ENCODE peak calls at places on chromosomes 7 and 10, in four cellular contexts. C is ascending aorta; P is CD8-positive, alpha-beta T cell; R is testis. H is an unnamed sample.
A peak's percentile ranks its signal among the peaks of the same experiment; 100 is the strongest.

GRCh38 chr7:12957487-12957886 is 270.1 kb downstream of the ARL4A start:
- DNase-seq in P (no peak), R (no peak), C (no peak), H (no peak)

GRCh38 chr10:924524-924859 is 7.0 kb downstream of the LARP4B start:
- DNase-seq in P (no peak), R (no peak), C (no peak), H (no peak)

GRCh38 chr10:95171336-95171735 is 22.7 kb upstream of the ACSM6 start:
- DNase-seq in C (no peak), P (no peak), R (no peak), H (no peak)

GRCh38 chr10:13816195-13816926 is 229.6 kb downstream of the PRPF18 start:
- DNase-seq in P (no peak), C (no peak), R (no peak), H (no peak)

GRCh38 chr7:151256410-151257045 is 8.0 kb upstream of the SMARCD3 start:
- DNase-seq in P (no peak), C (no peak), R (peak; percentile 89), H (no peak)

GRCh38 chr7:134449596-134450194 is 9.2 kb downstream of the AKR1B1 start:
- DNase-seq in R (no peak), C (no peak), P (no peak), H (no peak)

GRCh38 chr10:12656518-12657142 is 307.3 kb downstream of the CAMK1D start:
- DNase-seq in P (no peak), C (no peak), R (no peak), H (no peak)

GRCh38 chr7:158541330-158542010 is 46.2 kb downstream of the PTPRN2 start:
- DNase-seq in R (no peak), C (no peak), P (no peak), H (no peak)

GRCh38 chr7:45570797-45571196 is 3.4 kb upstream of the ADCY1 start:
- DNase-seq in C (no peak), P (no peak), R (no peak), H (no peak)

GRCh38 chr10:99742240-99742639 is 10.2 kb downstream of the CUTC start:
- DNase-seq in R (no peak), C (no peak), P (no peak), H (no peak)

GRCh38 chr7:14507617-14508016 is 394.9 kb downstream of the DGKB start:
- DNase-seq in R (no peak), C (no peak), P (no peak), H (no peak)

GRCh38 chr7:131108212-131108980 is 219.3 kb upstream of the MKLN1 start:
- DNase-seq in C (no peak), P (peak; percentile 37), R (no peak), H (no peak)

GRCh38 chr7:46908770-46909169 is 673.1 kb downstream of the TNS3 start:
- DNase-seq in P (no peak), R (no peak), C (no peak), H (no peak)

GRCh38 chr7:19369806-19370205 is 224.6 kb upstream of the FERD3L start:
- DNase-seq in C (no peak), R (no peak), P (no peak), H (no peak)

GRCh38 chr7:36048902-36049240 is 104.2 kb upstream of the EEPD1 start:
- DNase-seq in P (no peak), R (no peak), C (peak; percentile 19), H (no peak)

GRCh38 chr10:32961343-32961891 is 3.4 kb upstream of the ITGB1 start:
- DNase-seq in P (no peak), C (no peak), R (no peak), H (no peak)

GRCh38 chr7:34036069-34036920 is 131.0 kb downstream of the BMPER start:
- DNase-seq in R (peak; percentile 48), P (no peak), C (no peak), H (no peak)

GRCh38 chr10:80413152-80413996 is 5.0 kb downstream of the PRXL2A start:
- DNase-seq in R (no peak), P (no peak), C (no peak), H (no peak)

GRCh38 chr7:17099083-17099973 is 199.1 kb upstream of the AHR start:
- DNase-seq in C (peak; percentile 64), R (no peak), P (no peak), H (no peak)

GRCh38 chr7:24819916-24820689 is 62.8 kb upstream of the GSDME start:
- DNase-seq in R (peak; percentile 91), C (peak; percentile 86), P (peak; percentile 60), H (no peak)

GRCh38 chr10:120514035-120514620 is 57.1 kb downstream of the PLPP4 start:
- DNase-seq in C (no peak), P (no peak), R (peak; percentile 69), H (no peak)

GRCh38 chr7:28483868-28484267 is 71.5 kb downstream of the CREB5 start:
- DNase-seq in R (no peak), C (no peak), P (no peak), H (no peak)

GRCh38 chr7:145986248-145986874 is 130.2 kb upstream of the CNTNAP2 start:
- DNase-seq in P (no peak), C (no peak), R (no peak), H (no peak)

GRCh38 chr10:77879710-77880109 is 46.8 kb downstream of the DLG5 start:
- DNase-seq in C (no peak), R (no peak), P (no peak), H (no peak)

GRCh38 chr10:61456095-61456789 is 3.1 kb upstream of the TMEM26 start:
- DNase-seq in R (no peak), C (no peak), P (no peak), H (no peak)

GRCh38 chr7:130894146-130895005 is 160.4 kb upstream of the KLF14 start:
- DNase-seq in R (no peak), C (peak; percentile 85), P (no peak), H (no peak)

GRCh38 chr7:121180436-121181063 is 148.2 kb upstream of the WNT16 start:
- DNase-seq in R (no peak), C (no peak), P (no peak), H (peak; percentile 79)

GRCh38 chr10:31374146-31374696 is 55.2 kb downstream of the ZEB1 start:
- DNase-seq in C (no peak), R (no peak), P (no peak), H (no peak)

DNA sequence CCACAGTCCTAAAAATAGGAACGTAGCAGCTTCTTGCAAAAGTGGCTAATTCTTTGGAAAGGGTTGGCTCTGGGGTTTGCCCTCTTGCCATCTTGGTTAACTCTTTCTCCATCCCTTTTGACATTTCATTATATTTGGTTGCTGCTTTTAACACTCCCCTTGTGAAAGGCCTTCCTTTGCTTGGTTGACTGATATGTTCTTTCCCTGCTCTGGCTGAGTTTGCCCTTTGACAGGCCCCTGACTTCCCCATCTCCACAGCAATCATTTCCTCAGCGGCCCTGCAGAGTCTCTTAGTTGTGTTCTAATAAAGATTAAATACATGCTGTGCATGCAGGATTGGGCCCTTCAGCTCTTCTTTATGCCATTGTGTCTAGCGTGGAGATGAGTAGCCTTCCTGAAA is 84.5 kb upstream of the CSTF2T start:
- DNase-seq in R (no peak), P (no peak), C (no peak), H (no peak)
- TF ChIP-seq CTCF in R (no peak), P (no peak), C (no peak), H (no peak)

GRCh38 chr10:42755591-42756093 is 27.0 kb upstream of the BMS1 start:
- DNase-seq in P (no peak), C (no peak), R (peak; percentile 57), H (no peak)

GRCh38 chr10:42754155-42755027 is 28.2 kb upstream of the BMS1 start:
- DNase-seq in P (no peak), R (no peak), C (no peak), H (no peak)

GRCh38 chr10:42753507-42754154 is 29.0 kb upstream of the BMS1 start:
- DNase-seq in P (no peak), C (no peak), R (no peak), H (no peak)

GRCh38 chr10:42755028-42755451 is 27.6 kb upstream of the BMS1 start:
- DNase-seq in C (no peak), R (no peak), P (no peak), H (no peak)

DNA sequence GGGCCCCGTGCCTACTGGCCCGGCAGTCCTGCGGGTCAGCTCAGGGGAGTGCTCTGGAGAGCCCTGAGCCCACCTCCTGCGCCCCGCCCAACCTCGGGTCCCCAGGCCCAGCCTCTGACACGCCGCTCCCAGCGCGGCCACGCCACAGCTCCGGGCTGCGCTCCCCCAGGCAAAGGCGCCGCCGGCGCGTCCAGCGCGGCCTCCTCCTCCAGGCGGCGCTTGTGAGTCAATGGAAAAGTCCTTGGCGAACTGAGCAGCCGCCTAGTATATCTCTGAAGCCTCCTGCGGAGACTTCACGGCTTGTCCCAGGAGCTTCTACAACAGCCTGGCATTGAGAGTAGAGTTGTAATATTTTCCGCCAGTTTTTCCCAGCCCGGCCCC is 29.5 kb upstream of the BMS1 start:
- DNase-seq in P (peak; percentile 49), R (peak; percentile 85), C (peak; percentile 85), H (no peak)
- TF ChIP-seq CTCF in P (peak; percentile 62), R (peak; percentile 77), C (peak; percentile 93), H (peak; percentile 42)

GRCh38 chr10:79397051-79397450 is 48.4 kb downstream of the ZCCHC24 start:
- DNase-seq in C (no peak), P (no peak), R (no peak), H (no peak)
- TF ChIP-seq CTCF in C (no peak), P (no peak), R (no peak), H (no peak)

DNA sequence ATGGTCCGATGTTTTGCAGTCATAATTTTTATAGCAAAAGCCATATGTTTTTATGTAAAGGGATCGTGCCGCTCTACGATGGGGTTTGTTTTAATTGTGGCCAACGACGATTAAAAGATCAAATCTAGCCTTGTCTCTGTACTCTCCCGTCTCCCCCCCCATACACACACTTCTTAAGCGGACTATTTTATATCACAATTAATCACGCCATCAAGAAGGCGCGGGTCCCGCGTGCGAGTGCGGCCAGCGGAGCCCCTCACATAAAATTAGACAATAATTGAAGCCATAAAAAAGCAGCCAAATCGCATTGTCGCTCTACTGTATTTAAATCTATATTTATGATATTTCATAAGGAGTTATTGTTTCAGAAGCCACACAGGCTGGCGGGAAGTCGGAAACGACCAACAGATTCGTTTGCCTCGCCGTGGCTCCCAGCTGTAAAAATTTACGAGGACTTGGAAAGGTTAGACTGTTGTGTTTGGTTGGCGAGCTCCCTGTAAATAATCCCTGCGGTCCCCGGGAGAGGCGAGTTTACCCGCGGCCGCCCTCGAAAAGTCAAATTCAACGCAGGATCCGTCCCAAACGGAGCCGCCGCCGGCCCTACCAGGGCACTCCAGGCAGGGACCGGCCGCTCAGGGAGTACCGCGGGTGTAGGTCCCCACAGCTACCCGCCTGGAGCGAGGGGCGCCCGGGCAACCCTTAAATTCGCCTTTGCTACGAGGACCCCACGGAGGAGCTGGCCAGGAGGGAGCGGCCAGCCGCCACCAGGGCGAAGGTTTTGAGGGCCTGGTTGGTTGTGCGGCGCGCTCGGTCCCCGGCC is 528 bp upstream of the HOXA9 start:
- DNase-seq in R (no peak), C (no peak), P (no peak), H (no peak)
- TF ChIP-seq CTCF in R (no peak), C (no peak), P (no peak), H (no peak)

GRCh38 chr7:95469187-95469586 is 16.6 kb upstream of the ASB4 start:
- DNase-seq in C (no peak), P (no peak), R (no peak), H (no peak)
- TF ChIP-seq CTCF in C (no peak), P (no peak), R (no peak), H (no peak)

GRCh38 chr7:51060536-51060935 is 256.1 kb downstream of the COBL start:
- DNase-seq in R (no peak), P (no peak), C (no peak), H (no peak)
- TF ChIP-seq CTCF in R (no peak), P (no peak), C (no peak), H (no peak)

GRCh38 chr7:4445777-4446176 is 236.3 kb upstream of the FOXK1 start:
- DNase-seq in P (no peak), C (no peak), R (no peak), H (no peak)
- TF ChIP-seq CTCF in P (no peak), C (no peak), R (no peak), H (no peak)